ENCODE peak calls at places on chromosomes 12 and 14, in eight cellular contexts. L, Z, G, X, Y, C, E and B are unnamed samples.
A peak's percentile ranks its signal among the peaks of the same experiment; 100 is the strongest.

GRCh38 chr12:57011438-57012424 is 4.6 kb downstream of the TAC3 start:
- DNase-seq in E (no peak), C (no peak), Z (no peak), L (no peak), Y (no peak), X (no peak), G (no peak), B (peak; percentile 26)

GRCh38 chr12:104460041-104460757 is 3.5 kb downstream of the CHST11 start:
- DNase-seq in Y (no peak), G (no peak), E (no peak), X (no peak), L (no peak), C (no peak), Z (no peak), B (no peak)

GRCh38 chr14:105061428-105062047 is 3.7 kb downstream of the GPR132 start:
- DNase-seq in C (no peak), G (peak; percentile 62), L (peak; percentile 69), X (no peak), E (no peak), Z (no peak), Y (peak; percentile 64), B (peak; percentile 76)

GRCh38 chr14:64549805-64550538 is at the start of gene PPP1R36:
- DNase-seq in C (no peak), G (peak; percentile 81), Z (peak; percentile 7), E (no peak), Y (no peak), L (peak; percentile 28), X (no peak), B (peak; percentile 70)

GRCh38 chr12:104180389-104180788 is 35.2 kb upstream of the TXNRD1 start:
- DNase-seq in C (no peak), L (no peak), X (no peak), G (no peak), Y (no peak), E (no peak), Z (no peak), B (no peak)

GRCh38 chr12:116879509-116880212 is 1.6 kb downstream of the HRK start:
- DNase-seq in C (no peak), Z (no peak), E (no peak), Y (no peak), X (no peak), L (no peak), G (peak; percentile 14), B (no peak)

GRCh38 chr12:98332626-98333025 is 182.8 kb upstream of the TMPO start:
- DNase-seq in E (peak; percentile 64), C (no peak), Z (no peak), L (no peak), G (no peak), X (no peak), Y (no peak), B (no peak)

GRCh38 chr14:65065719-65066118 is 36.6 kb downstream of the MAX start:
- DNase-seq in G (no peak), L (no peak), X (no peak), C (no peak), Z (no peak), Y (no peak), E (no peak), B (no peak)

GRCh38 chr14:92373336-92373735 is 50.4 kb downstream of the SLC24A4 start:
- DNase-seq in Y (no peak), G (no peak), L (no peak), E (no peak), Z (no peak), C (no peak), X (no peak), B (no peak)

GRCh38 chr12:84924956-84925355 is 12.4 kb upstream of the SLC6A15 start:
- DNase-seq in C (no peak), Y (no peak), Z (no peak), G (no peak), E (no peak), L (no peak), X (no peak), B (no peak)

GRCh38 chr12:57224973-57225679 is 4.4 kb upstream of the SHMT2 start:
- DNase-seq in X (no peak), Z (no peak), L (peak; percentile 65), E (no peak), Y (no peak), C (no peak), G (peak; percentile 69), B (peak; percentile 71)

GRCh38 chr12:71011261-71011660 is 90.7 kb upstream of the PTPRR start:
- DNase-seq in Y (no peak), X (no peak), G (no peak), Z (no peak), E (no peak), L (no peak), C (no peak), B (no peak)

GRCh38 chr12:71007736-71008449 is 87.4 kb upstream of the PTPRR start:
- DNase-seq in E (no peak), Z (no peak), C (no peak), G (no peak), Y (no peak), L (no peak), X (no peak), B (no peak)

GRCh38 chr12:71007025-71007424 is 86.5 kb upstream of the PTPRR start:
- DNase-seq in E (no peak), X (no peak), L (no peak), Y (no peak), Z (no peak), C (no peak), G (no peak), B (no peak)

GRCh38 chr12:71009414-71010142 is 89.0 kb upstream of the PTPRR start:
- DNase-seq in C (no peak), L (no peak), X (no peak), Z (no peak), G (no peak), E (no peak), Y (no peak), B (no peak)

DNA sequence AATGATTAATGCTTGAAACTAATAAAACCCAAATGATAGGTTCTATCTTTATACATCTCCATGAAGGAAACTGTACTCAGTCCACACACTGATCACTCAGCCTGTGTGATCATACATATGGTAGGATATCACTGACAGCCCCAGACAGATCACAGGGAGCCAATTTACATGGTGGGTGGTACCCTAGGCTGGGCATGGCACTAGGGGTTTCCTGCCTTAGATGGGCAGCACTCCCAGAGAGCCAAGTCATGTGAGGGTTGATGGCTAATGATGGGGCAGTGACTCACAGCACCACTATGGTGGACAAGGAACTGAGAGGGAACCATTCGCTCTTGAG is 89.6 kb upstream of the PTPRR start:
- DNase-seq in G (no peak), Z (no peak), L (no peak), Y (no peak), C (no peak), X (no peak), E (no peak), B (no peak)
- TF ChIP-seq EP300 in G (no peak), Z (no peak), L (no peak), Y (no peak), C (no peak), X (no peak), E (no peak), B (no peak)

DNA sequence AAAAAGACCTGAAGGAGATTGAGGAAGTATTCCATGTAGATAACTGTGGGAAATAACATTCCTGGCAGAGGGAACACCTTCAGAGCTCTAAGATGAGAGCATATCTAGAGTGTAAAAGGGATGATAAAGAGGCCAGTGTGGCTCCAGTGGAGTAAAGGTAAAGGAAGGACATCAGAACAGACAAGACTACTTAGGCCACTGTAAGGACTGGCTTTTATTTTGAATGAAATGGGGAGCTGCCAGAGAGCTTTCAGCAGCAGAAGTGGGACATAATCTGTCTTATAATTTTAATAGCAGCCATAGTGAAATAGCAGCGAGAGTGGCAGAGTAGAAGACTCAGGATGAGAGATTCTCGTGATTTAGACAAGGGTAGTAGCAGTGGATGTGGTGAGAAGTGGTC is 82.5 kb upstream of the KCNH3 start:
- DNase-seq in X (no peak), L (no peak), E (no peak), Y (no peak), C (no peak), G (no peak), Z (no peak), B (no peak)
- TF ChIP-seq CTCF in X (no peak), L (no peak), E (no peak), Y (no peak), C (no peak), G (no peak), Z (no peak), B (no peak)

DNA sequence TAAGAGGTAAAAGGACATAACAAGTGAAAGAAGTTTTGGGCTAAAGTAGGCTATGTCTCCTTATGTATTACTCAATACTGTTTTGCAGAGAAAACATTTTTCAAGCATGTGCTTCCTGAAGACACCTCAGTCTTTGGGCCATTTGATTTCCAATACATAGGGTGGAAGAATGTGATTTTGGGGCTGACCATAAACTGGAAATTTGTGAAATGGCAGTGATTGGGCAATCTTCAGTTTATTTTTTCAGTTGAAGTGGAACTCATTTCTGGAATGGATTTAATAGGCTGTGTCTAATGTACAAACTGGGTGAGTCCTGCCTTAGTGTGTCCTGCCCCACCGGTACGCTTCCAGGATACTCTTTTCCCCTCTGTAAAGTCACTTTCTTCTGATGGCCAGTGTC is 2.8 kb upstream of the ACADS start:
- DNase-seq in Z (no peak), X (no peak), E (no peak), C (no peak), Y (no peak), G (no peak), L (no peak), B (no peak)
- H3K36me3 ChIP-seq in Z (no peaks in the 10 kb centered on the region), X (no peaks in the 10 kb centered on the region), E (peaks cover 17% of the 10 kb centered on the region), C (peaks cover 7% of the 10 kb centered on the region), Y (peaks cover 52% of the 10 kb centered on the region), G (no peaks in the 10 kb centered on the region), L (peaks cover 30% of the 10 kb centered on the region), B (peaks cover 71% of the 10 kb centered on the region)

DNA sequence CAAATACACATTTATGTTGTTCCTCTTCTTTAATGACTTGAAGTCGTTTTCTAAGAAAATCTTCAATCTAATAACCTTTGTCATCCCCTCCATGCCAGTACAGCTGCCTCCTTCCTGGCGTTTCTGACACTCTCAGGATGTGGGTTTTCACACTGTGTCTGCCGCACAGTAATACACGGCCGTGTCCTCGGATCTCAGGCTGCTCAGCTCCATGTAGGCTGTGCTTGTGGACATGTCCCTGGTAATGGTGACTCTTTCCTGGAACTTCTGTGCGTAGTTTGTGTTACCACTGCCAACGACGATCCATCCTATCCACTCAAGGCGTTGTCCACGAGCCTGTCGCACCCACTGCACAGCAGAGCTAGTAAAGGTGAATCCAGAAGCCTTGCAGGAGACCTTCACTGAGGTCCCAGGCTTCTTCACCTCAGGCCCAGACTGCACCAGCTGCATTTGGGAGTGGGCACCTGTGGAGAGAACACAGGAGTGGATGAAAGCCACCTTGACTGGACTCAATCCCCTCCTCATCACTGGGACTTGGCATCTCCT is 1095.9 kb downstream of the TMEM121 start:
- DNase-seq in Z (no peak), C (no peak), Y (no peak), L (no peak), G (peak; percentile 7), E (no peak), X (no peak), B (no peak)
- TF ChIP-seq EP300 in Z (no peak), C (no peak), Y (no peak), L (no peak), G (no peak), E (no peak), X (no peak), B (no peak)